ENCODE peak calls at places on chromosomes 6 and 20, in four cellular contexts. W, X, U and V are unnamed samples.

GRCh38 chr20:53655909-53656652 is 62.4 kb upstream of the ZNF217 start:
- DNase-seq in U (peak; percentile 74), W (no peak), X (no peak), V (peak; percentile 24)

GRCh38 chr20:49345538-49345937 is 67.7 kb upstream of the ZNFX1 start:
- DNase-seq in U (no peak), W (no peak), X (peak; percentile 92), V (peak; percentile 90)

GRCh38 chr6:41344865-41345264 is 9.5 kb downstream of the NCR2 start:
- DNase-seq in U (peak; percentile 54), W (no peak), X (no peak), V (no peak)

GRCh38 chr20:9458075-9458818 is 56.1 kb upstream of the LAMP5 start:
- DNase-seq in X (peak; percentile 13), U (peak; percentile 64), W (no peak), V (no peak)

GRCh38 chr20:33993800-33994623 is at the start of gene RALY:
- DNase-seq in X (peak; percentile 90), W (peak; percentile 72), U (peak; percentile 87), V (peak; percentile 80)

GRCh38 chr20:45987108-45987780 is 15.2 kb upstream of the ZNF335 start:
- DNase-seq in W (peak; percentile 22), U (peak; percentile 75), X (peak; percentile 88), V (peak; percentile 76)

GRCh38 chr6:30818426-30818841 is 65.9 kb upstream of the DDR1 start:
- DNase-seq in X (peak; percentile 72), U (no peak), W (no peak), V (peak; percentile 68)

GRCh38 chr6:78910611-78911134 is 43.3 kb downstream of the IRAK1BP1 start:
- DNase-seq in X (peak; percentile 77), W (no peak), U (peak; percentile 54), V (no peak)

GRCh38 chr6:10146723-10147451 is 268.0 kb downstream of the TFAP2A start:
- DNase-seq in U (peak; percentile 76), W (no peak), X (peak; percentile 70), V (peak; percentile 68)

GRCh38 chr6:137804647-137805046 is 62.4 kb upstream of the TNFAIP3 start:
- DNase-seq in X (no peak), W (no peak), U (no peak), V (no peak)

GRCh38 chr20:38046572-38046971 is 13.0 kb downstream of the RPRD1B start:
- DNase-seq in X (no peak), U (no peak), W (no peak), V (no peak)

GRCh38 chr20:1174787-1175186 is 10.0 kb downstream of the TMEM74B start:
- DNase-seq in U (no peak), W (no peak), X (no peak), V (no peak)

GRCh38 chr20:10696650-10697049 is 22.9 kb upstream of the JAG1 start:
- DNase-seq in W (no peak), U (peak; percentile 62), X (no peak), V (no peak)

GRCh38 chr20:5150226-5151076 is 23.6 kb downstream of the CDS2 start:
- DNase-seq in W (no peak), X (peak; percentile 32), U (no peak), V (no peak)

GRCh38 chr6:15322184-15322583 is 76.3 kb downstream of the JARID2 start:
- DNase-seq in W (no peak), U (no peak), X (no peak), V (no peak)

GRCh38 chr20:3812259-3812681 is 8.1 kb upstream of the AP5S1 start:
- DNase-seq in X (no peak), U (no peak), W (no peak), V (no peak)

GRCh38 chr6:36867471-36868224 is 7.0 kb downstream of the PPIL1 start:
- DNase-seq in U (no peak), X (no peak), W (no peak), V (no peak)

GRCh38 chr6:166877349-166877748 is 79.0 kb downstream of the RNASET2 start:
- DNase-seq in X (no peak), U (no peak), W (no peak), V (no peak)

GRCh38 chr6:109002100-109002697 is 92.4 kb downstream of the SESN1 start:
- DNase-seq in W (peak; percentile 11), X (peak; percentile 45), U (peak; percentile 1), V (peak; percentile 33)

GRCh38 chr6:12118604-12119003 is 106.5 kb downstream of the HIVEP1 start:
- DNase-seq in X (no peak), W (no peak), U (no peak), V (no peak)

GRCh38 chr20:57708694-57709673 is 831 bp downstream of the PMEPA1 start:
- DNase-seq in X (peak; percentile 72), U (no peak), W (no peak), V (peak; percentile 43)

GRCh38 chr20:13221673-13222318 is 722 bp downstream of the ISM1 start:
- DNase-seq in U (peak; percentile 73), W (no peak), X (peak; percentile 90), V (peak; percentile 71)

GRCh38 chr6:87832025-87832825 is 130.2 kb upstream of the AKIRIN2 start:
- DNase-seq in U (peak; percentile 63), X (peak; percentile 17), W (no peak), V (peak; percentile 17)

GRCh38 chr6:28944412-28945006 is 20.7 kb upstream of the TRIM27 start:
- DNase-seq in W (peak; percentile 50), U (peak; percentile 87), X (peak; percentile 45), V (peak; percentile 52)

GRCh38 chr6:129844118-129844891 is 16.8 kb downstream of the TMEM244 start:
- DNase-seq in U (no peak), X (peak; percentile 66), W (no peak), V (peak; percentile 57)

GRCh38 chr6:158231551-158232444 is 63.6 kb downstream of the GTF2H5 start:
- DNase-seq in U (peak; percentile 81), X (peak; percentile 96), W (peak; percentile 68), V (peak; percentile 90)

GRCh38 chr20:46299078-46299477 is 9.2 kb downstream of the CDH22 start:
- DNase-seq in X (no peak), W (no peak), U (no peak), V (no peak)

GRCh38 chr6:166434336-166434735 is 51.6 kb upstream of the MPC1 start:
- DNase-seq in W (no peak), X (no peak), U (no peak), V (no peak)

GRCh38 chr6:7121704-7122241 is 14.0 kb downstream of the RREB1 start:
- DNase-seq in X (no peak), U (no peak), W (no peak), V (no peak)

GRCh38 chr20:21515300-21516179 is 1.7 kb upstream of the NKX2-2 start:
- DNase-seq in X (no peak), W (peak; percentile 27), U (no peak), V (no peak)

GRCh38 chr6:158219229-158219628 is 51.1 kb downstream of the GTF2H5 start:
- DNase-seq in U (no peak), X (peak; percentile 87), W (no peak), V (peak; percentile 79)

GRCh38 chr6:164130151-164130550 is 715.6 kb downstream of the QKI start:
- DNase-seq in U (no peak), W (peak; percentile 7), X (no peak), V (no peak)

GRCh38 chr6:34350100-34350936 is 42.2 kb downstream of the NUDT3 start:
- DNase-seq in X (no peak), U (no peak), W (no peak), V (no peak)